ENCODE peak calls at places on chromosomes 5 and 9, in five cellular contexts. A, Y, Q, E and O are unnamed samples.

GRCh38 chr5:8641796-8642505 is 773.0 kb downstream of the MTRR start:
- DNase-seq in A (no peak), Y (no peak), Q (no peak), E (no peak), O (no peak)

GRCh38 chr5:140372971-140373487 is 13.0 kb downstream of the SLC4A9 start:
- DNase-seq in A (peak; percentile 58), Y (peak; percentile 54), Q (peak; percentile 88), E (peak; percentile 67), O (no peak)

GRCh38 chr9:79280691-79281090 is 291.1 kb upstream of the TLE4 start:
- DNase-seq in A (no peak), Y (no peak), Q (no peak), E (no peak), O (no peak)

GRCh38 chr5:40277161-40277906 is 402.4 kb upstream of the PTGER4 start:
- DNase-seq in A (no peak), Y (no peak), Q (no peak), E (no peak), O (no peak)

GRCh38 chr9:20549053-20549452 is 73.2 kb downstream of the MLLT3 start:
- DNase-seq in A (no peak), Y (no peak), Q (no peak), E (no peak), O (no peak)

GRCh38 chr9:20382460-20383071 is 239.7 kb downstream of the MLLT3 start:
- DNase-seq in A (peak; percentile 9), Y (no peak), Q (no peak), E (peak; percentile 7), O (no peak)

GRCh38 chr9:77464591-77465125 is 183.5 kb downstream of the GNA14 start:
- DNase-seq in A (no peak), Y (no peak), Q (no peak), E (peak; percentile 54), O (no peak)

GRCh38 chr5:56763711-56764466 is 51.5 kb upstream of the MAP3K1 start:
- DNase-seq in A (peak; percentile 46), Y (peak; percentile 28), Q (no peak), E (peak; percentile 96), O (no peak)

GRCh38 chr5:54944364-54944763 is 41.0 kb downstream of the ESM1 start:
- DNase-seq in A (peak; percentile 30), Y (peak; percentile 12), Q (no peak), E (peak; percentile 27), O (no peak)

GRCh38 chr5:55624841-55625602 is 87.1 kb downstream of the SLC38A9 start:
- DNase-seq in A (no peak), Y (no peak), Q (no peak), E (peak; percentile 46), O (no peak)

GRCh38 chr5:178626484-178627258 is at the start of gene CLK4:
- DNase-seq in A (peak; percentile 81), Y (peak; percentile 89), Q (peak; percentile 94), E (peak; percentile 89), O (peak; percentile 57)

GRCh38 chr5:1521671-1522600 is 1.8 kb downstream of the LPCAT1 start:
- DNase-seq in A (peak; percentile 81), Y (no peak), Q (peak; percentile 36), E (peak; percentile 56), O (peak; percentile 36)

GRCh38 chr9:77023726-77024125 is 4.3 kb downstream of the FOXB2 start:
- DNase-seq in A (no peak), Y (no peak), Q (no peak), E (no peak), O (no peak)

GRCh38 chr9:84339951-84340350 is 607 bp downstream of the SLC28A3 start:
- DNase-seq in A (no peak), Y (no peak), Q (no peak), E (no peak), O (no peak)

GRCh38 chr9:88747768-88748167 is 212.8 kb downstream of the NXNL2 start:
- DNase-seq in A (peak; percentile 98), Y (no peak), Q (no peak), E (peak; percentile 95), O (no peak)

GRCh38 chr5:106827061-106827460 is 843.7 kb downstream of the EFNA5 start:
- DNase-seq in A (peak; percentile 48), Y (no peak), Q (no peak), E (peak; percentile 69), O (peak; percentile 51)

GRCh38 chr9:136245194-136246150 is at the start of gene QSOX2:
- DNase-seq in A (peak; percentile 57), Y (peak; percentile 77), Q (peak; percentile 75), E (peak; percentile 57), O (no peak)

GRCh38 chr5:68320094-68320986 is 104.8 kb downstream of the PIK3R1 start:
- DNase-seq in A (no peak), Y (no peak), Q (no peak), E (no peak), O (no peak)

GRCh38 chr9:126001581-126002225 is 254.5 kb downstream of the PBX3 start:
- DNase-seq in A (no peak), Y (no peak), Q (no peak), E (no peak), O (no peak)

GRCh38 chr5:164326219-164326618 is 820.8 kb downstream of the MAT2B start:
- DNase-seq in A (no peak), Y (no peak), Q (no peak), E (no peak), O (no peak)

GRCh38 chr5:157915638-157916037 is 56.7 kb upstream of the CLINT1 start:
- DNase-seq in A (peak; percentile 41), Y (peak; percentile 85), Q (no peak), E (peak; percentile 20), O (no peak)

GRCh38 chr5:157193699-157194424 is 13.2 kb downstream of the ITK start:
- DNase-seq in A (no peak), Y (no peak), Q (no peak), E (no peak), O (no peak)

GRCh38 chr5:37810311-37810710 is 29.5 kb downstream of the GDNF start:
- DNase-seq in A (peak; percentile 21), Y (no peak), Q (no peak), E (no peak), O (no peak)

GRCh38 chr5:119743927-119744326 is 114.6 kb downstream of the FAM170A start:
- DNase-seq in A (peak; percentile 53), Y (peak; percentile 67), Q (peak; percentile 12), E (peak; percentile 54), O (no peak)